ENCODE peak calls at places on chromosomes 16 and 17, in four cellular contexts. Q is hippocampal formation, C is putamen, L is WERI-Rb-1. E is an unnamed sample.

GRCh38 chr17:33686171-33686570 is 393.1 kb upstream of the ASIC2 start:
- DNase-seq in Q (no peak), L (peak; percentile 13), C (no peak), E (no peak)

GRCh38 chr17:39709319-39709997 is 9.6 kb downstream of the ERBB2 start:
- DNase-seq in C (no peak), L (peak; percentile 50), Q (no peak), E (no peak)

GRCh38 chr16:2904100-2904921 is 7.4 kb upstream of the FLYWCH1 start:
- DNase-seq in Q (peak; percentile 83), L (peak; percentile 84), C (peak; percentile 88), E (peak; percentile 91)

GRCh38 chr16:2147378-2147777 is 1.0 kb upstream of the RAB26 start:
- DNase-seq in L (no peak), Q (no peak), C (no peak), E (no peak)

GRCh38 chr17:2179615-2180295 is 123.8 kb downstream of the SMG6 start:
- DNase-seq in C (peak; percentile 74), Q (peak; percentile 48), L (peak; percentile 21), E (peak; percentile 73)

GRCh38 chr16:87722590-87723223 is 43.1 kb downstream of the KLHDC4 start:
- DNase-seq in Q (no peak), L (no peak), C (no peak), E (no peak)

GRCh38 chr17:49779730-49780220 is 8.7 kb upstream of the KAT7 start:
- DNase-seq in Q (peak; percentile 36), L (peak; percentile 58), C (no peak), E (no peak)

GRCh38 chr17:39208136-39208535 is 8.1 kb downstream of the RPL19 start:
- DNase-seq in L (no peak), C (peak; percentile 73), Q (peak; percentile 49), E (no peak)

GRCh38 chr17:60065136-60065535 is 13.6 kb downstream of the HEATR6 start:
- DNase-seq in L (no peak), C (no peak), Q (no peak), E (no peak)

GRCh38 chr16:26524831-26525230 is 541.9 kb upstream of the C16orf82 start:
- DNase-seq in C (no peak), L (no peak), Q (no peak), E (no peak)

GRCh38 chr17:57747221-57748017 is 2.3 kb upstream of the CCDC182 start:
- DNase-seq in L (peak; percentile 68), C (peak; percentile 66), Q (peak; percentile 73), E (peak; percentile 37)

GRCh38 chr16:59878479-59878878 is 1144.4 kb upstream of the GOT2 start:
- DNase-seq in Q (no peak), C (no peak), L (no peak), E (no peak)

GRCh38 chr16:64615647-64616280 is 506.1 kb downstream of the CDH11 start:
- DNase-seq in L (peak; percentile 95), C (peak; percentile 32), Q (no peak), E (peak; percentile 31)

GRCh38 chr17:81461607-81462500 is 50.7 kb downstream of the ACTG1 start:
- DNase-seq in Q (no peak), C (no peak), L (no peak), E (no peak)

GRCh38 chr16:15548482-15548891 is 94.5 kb downstream of the MARF1 start:
- DNase-seq in Q (no peak), C (no peak), L (no peak), E (no peak)

GRCh38 chr16:83631006-83631405 is 176.8 kb upstream of the HSBP1 start:
- DNase-seq in Q (no peak), C (no peak), L (no peak), E (no peak)

GRCh38 chr17:72998343-72998742 is 94.1 kb downstream of the SLC39A11 start:
- DNase-seq in C (no peak), Q (peak; percentile 8), L (no peak), E (no peak)

GRCh38 chr17:46782250-46782953 is 36.1 kb downstream of the WNT3 start:
- DNase-seq in L (peak; percentile 83), Q (no peak), C (no peak), E (no peak)

GRCh38 chr17:81635431-81635830 is 1.5 kb downstream of the NPLOC4 start:
- DNase-seq in L (no peak), Q (no peak), C (no peak), E (no peak)

GRCh38 chr17:29107933-29108805 is 65.2 kb downstream of the PIPOX start:
- DNase-seq in Q (no peak), L (no peak), C (no peak), E (peak; percentile 68)

GRCh38 chr16:55012362-55012761 is 81.7 kb downstream of the IRX5 start:
- DNase-seq in Q (no peak), L (no peak), C (no peak), E (no peak)

GRCh38 chr17:55395803-55396505 is 25.7 kb downstream of the MMD start:
- DNase-seq in Q (no peak), C (no peak), L (no peak), E (no peak)